ENCODE peak calls at places on chromosomes 2 and 18, in four cellular contexts. One of them, this sample, is unnamed.

GRCh38 chr18:49476664-49477411 is 10.2 kb downstream of the C18orf32 start:
- DNase-seq in activated T-helper 9 cell treated with anti-CD3 and anti-CD28 coated beads, Interleukin-2, amount 50 U/mL, for 16 hours: no peak
- DNase-seq in NCI-H1417: no peak
- DNase-seq in HTR-8/SVneo: no peak
- DNase-seq in this sample: peak; percentile 73

GRCh38 chr2:17518212-17519154 is at the start of gene RAD51AP2:
- DNase-seq in activated T-helper 9 cell treated with anti-CD3 and anti-CD28 coated beads, Interleukin-2, amount 50 U/mL, for 16 hours: no peak
- DNase-seq in NCI-H1417: peak; percentile 35
- DNase-seq in HTR-8/SVneo: peak; percentile 21
- DNase-seq in this sample: no peak

GRCh38 chr2:210688071-210688470 is 131.7 kb downstream of the CPS1 start:
- DNase-seq in activated T-helper 9 cell treated with anti-CD3 and anti-CD28 coated beads, Interleukin-2, amount 50 U/mL, for 16 hours: no peak
- DNase-seq in NCI-H1417: no peak
- DNase-seq in HTR-8/SVneo: no peak
- DNase-seq in this sample: no peak

GRCh38 chr2:23636412-23636811 is 251.4 kb downstream of the KLHL29 start:
- DNase-seq in activated T-helper 9 cell treated with anti-CD3 and anti-CD28 coated beads, Interleukin-2, amount 50 U/mL, for 16 hours: no peak
- DNase-seq in NCI-H1417: peak; percentile 24
- DNase-seq in HTR-8/SVneo: no peak
- DNase-seq in this sample: no peak

GRCh38 chr2:9382604-9383235 is 40.6 kb downstream of the ITGB1BP1 start:
- DNase-seq in activated T-helper 9 cell treated with anti-CD3 and anti-CD28 coated beads, Interleukin-2, amount 50 U/mL, for 16 hours: no peak
- DNase-seq in NCI-H1417: no peak
- DNase-seq in HTR-8/SVneo: no peak
- DNase-seq in this sample: no peak

GRCh38 chr2:28148566-28148965 is 244.1 kb upstream of the FOSL2 start:
- DNase-seq in activated T-helper 9 cell treated with anti-CD3 and anti-CD28 coated beads, Interleukin-2, amount 50 U/mL, for 16 hours: no peak
- DNase-seq in NCI-H1417: no peak
- DNase-seq in HTR-8/SVneo: no peak
- DNase-seq in this sample: no peak

GRCh38 chr2:68716948-68717661 is 17.5 kb upstream of the ARHGAP25 start:
- DNase-seq in activated T-helper 9 cell treated with anti-CD3 and anti-CD28 coated beads, Interleukin-2, amount 50 U/mL, for 16 hours: no peak
- DNase-seq in NCI-H1417: no peak
- DNase-seq in HTR-8/SVneo: no peak
- DNase-seq in this sample: no peak

GRCh38 chr2:178194600-178195389 is 483 bp downstream of the OSBPL6 start:
- DNase-seq in activated T-helper 9 cell treated with anti-CD3 and anti-CD28 coated beads, Interleukin-2, amount 50 U/mL, for 16 hours: no peak
- DNase-seq in NCI-H1417: peak; percentile 80
- DNase-seq in HTR-8/SVneo: peak; percentile 56
- DNase-seq in this sample: no peak

GRCh38 chr2:48572797-48573196 is 42.8 kb downstream of the STON1 start:
- DNase-seq in activated T-helper 9 cell treated with anti-CD3 and anti-CD28 coated beads, Interleukin-2, amount 50 U/mL, for 16 hours: no peak
- DNase-seq in NCI-H1417: peak; percentile 63
- DNase-seq in HTR-8/SVneo: no peak
- DNase-seq in this sample: no peak

GRCh38 chr2:112483047-112483473 is 1.1 kb downstream of the TTL start:
- DNase-seq in activated T-helper 9 cell treated with anti-CD3 and anti-CD28 coated beads, Interleukin-2, amount 50 U/mL, for 16 hours: no peak
- DNase-seq in NCI-H1417: peak; percentile 74
- DNase-seq in HTR-8/SVneo: peak; percentile 71
- DNase-seq in this sample: no peak

GRCh38 chr2:144346229-144346628 is 173.7 kb downstream of the ZEB2 start:
- DNase-seq in activated T-helper 9 cell treated with anti-CD3 and anti-CD28 coated beads, Interleukin-2, amount 50 U/mL, for 16 hours: no peak
- DNase-seq in NCI-H1417: no peak
- DNase-seq in HTR-8/SVneo: no peak
- DNase-seq in this sample: no peak